ENCODE peak calls at places on chromosomes 12 and 14, in five cellular contexts. Y is transverse colon, Z is skeletal muscle cell, C is GM23338, E is Right ventricle myocardium inferior. H is an unnamed sample.

GRCh38 chr14:65471038-65471878 is 58.7 kb downstream of the FUT8 start:
- DNase-seq in E (no peak), Y (no peak), Z (no peak), C (no peak), H (no peak)

GRCh38 chr14:22955702-22956575 is 951 bp downstream of the HAUS4 start:
- DNase-seq in C (no peak), E (no peak), Z (no peak), Y (no peak), H (no peak)

GRCh38 chr12:7460375-7461259 is 16.7 kb upstream of the CD163L1 start:
- DNase-seq in Y (peak), C (peak), Z (no peak), E (no peak), H (peak)

GRCh38 chr12:57552692-57553321 is 3.0 kb downstream of the KIF5A start:
- DNase-seq in Y (no peak), E (no peak), Z (no peak), C (no peak), H (peak)

GRCh38 chr12:94930216-94930654 is 73.3 kb downstream of the NDUFA12 start:
- DNase-seq in Z (no peak), E (no peak), Y (no peak), C (no peak), H (no peak)

GRCh38 chr12:120579179-120579578 is 2.0 kb downstream of the POP5 start:
- DNase-seq in E (no peak), C (no peak), Z (no peak), Y (no peak), H (no peak)

GRCh38 chr12:117408161-117408791 is 46.9 kb upstream of the NOS1 start:
- DNase-seq in Z (peak), C (peak), Y (peak), E (no peak), H (no peak)

GRCh38 chr12:10690906-10691305 is 17.1 kb upstream of the STYK1 start:
- DNase-seq in Y (no peak), Z (no peak), C (no peak), E (no peak), H (no peak)

GRCh38 chr14:29709490-29709889 is 218.2 kb downstream of the PRKD1 start:
- DNase-seq in C (no peak), Z (peak), Y (no peak), E (no peak), H (no peak)

GRCh38 chr14:75247286-75247922 is 31.2 kb upstream of the FOS start:
- DNase-seq in E (no peak), C (no peak), Z (no peak), Y (peak), H (no peak)

GRCh38 chr12:25382311-25383106 is 131.8 kb upstream of the KRAS start:
- DNase-seq in Z (no peak), Y (peak), C (no peak), E (no peak), H (no peak)